ENCODE peak calls at places on chromosomes 7 and 10, in nine cellular contexts. One of them, this sample, is unnamed.

GRCh38 chr10:132408823-132409666 is 12.0 kb downstream of the PWWP2B start:
- DNase-seq in fibroblast of lung: no peak
- DNase-seq in foreskin fibroblast: no peak
- DNase-seq in PC-3: no peak
- DNase-seq in WERI-Rb-1: no peak
- DNase-seq in stomach: peak
- DNase-seq in bronchial epithelial cell: no peak
- DNase-seq in breast epithelium: peak
- DNase-seq in AG10803: no peak
- DNase-seq in this sample: no peak

GRCh38 chr7:94012748-94013147 is 8.6 kb upstream of the BET1 start:
- DNase-seq in fibroblast of lung: no peak
- DNase-seq in foreskin fibroblast: no peak
- DNase-seq in PC-3: peak
- DNase-seq in WERI-Rb-1: no peak
- DNase-seq in stomach: no peak
- DNase-seq in bronchial epithelial cell: no peak
- DNase-seq in breast epithelium: no peak
- DNase-seq in AG10803: no peak
- DNase-seq in this sample: no peak

GRCh38 chr10:132764108-132764507 is 21.8 kb downstream of the NKX6-2 start:
- DNase-seq in fibroblast of lung: no peak
- DNase-seq in foreskin fibroblast: no peak
- DNase-seq in PC-3: peak
- DNase-seq in WERI-Rb-1: no peak
- DNase-seq in stomach: no peak
- DNase-seq in bronchial epithelial cell: peak
- DNase-seq in breast epithelium: no peak
- DNase-seq in AG10803: no peak
- DNase-seq in this sample: no peak

GRCh38 chr10:89279449-89279869 is 22.4 kb upstream of the IFIT2 start:
- DNase-seq in fibroblast of lung: peak
- DNase-seq in foreskin fibroblast: no peak
- DNase-seq in PC-3: peak
- DNase-seq in WERI-Rb-1: no peak
- DNase-seq in stomach: peak
- DNase-seq in bronchial epithelial cell: peak
- DNase-seq in breast epithelium: no peak
- DNase-seq in AG10803: peak
- DNase-seq in this sample: no peak

GRCh38 chr7:159027803-159028455 is 116.7 kb downstream of the VIPR2 start:
- DNase-seq in fibroblast of lung: no peak
- DNase-seq in foreskin fibroblast: no peak
- DNase-seq in PC-3: peak
- DNase-seq in WERI-Rb-1: no peak
- DNase-seq in stomach: peak
- DNase-seq in bronchial epithelial cell: peak
- DNase-seq in breast epithelium: peak
- DNase-seq in AG10803: no peak
- DNase-seq in this sample: no peak

GRCh38 chr7:51950811-51951210 is 634.2 kb upstream of the COBL start:
- DNase-seq in fibroblast of lung: peak
- DNase-seq in foreskin fibroblast: no peak
- DNase-seq in PC-3: no peak
- DNase-seq in WERI-Rb-1: no peak
- DNase-seq in stomach: no peak
- DNase-seq in bronchial epithelial cell: no peak
- DNase-seq in breast epithelium: no peak
- DNase-seq in AG10803: no peak
- DNase-seq in this sample: no peak

GRCh38 chr10:78752708-78753107 is 316.1 kb upstream of the ZMIZ1 start:
- DNase-seq in fibroblast of lung: no peak
- DNase-seq in foreskin fibroblast: no peak
- DNase-seq in PC-3: no peak
- DNase-seq in WERI-Rb-1: no peak
- DNase-seq in stomach: no peak
- DNase-seq in bronchial epithelial cell: no peak
- DNase-seq in breast epithelium: no peak
- DNase-seq in AG10803: no peak
- DNase-seq in this sample: no peak

GRCh38 chr7:91685544-91685943 is 195.0 kb downstream of the MTERF1 start:
- DNase-seq in fibroblast of lung: peak
- DNase-seq in foreskin fibroblast: peak
- DNase-seq in PC-3: no peak
- DNase-seq in WERI-Rb-1: no peak
- DNase-seq in stomach: no peak
- DNase-seq in bronchial epithelial cell: peak
- DNase-seq in breast epithelium: no peak
- DNase-seq in AG10803: peak
- DNase-seq in this sample: no peak

GRCh38 chr7:105594034-105594433 is 12.7 kb upstream of the EFCAB10 start:
- DNase-seq in fibroblast of lung: no peak
- DNase-seq in foreskin fibroblast: no peak
- DNase-seq in PC-3: peak
- DNase-seq in WERI-Rb-1: peak
- DNase-seq in stomach: no peak
- DNase-seq in bronchial epithelial cell: no peak
- DNase-seq in breast epithelium: no peak
- DNase-seq in AG10803: no peak
- DNase-seq in this sample: peak

GRCh38 chr10:113680172-113681111 is 730 bp downstream of the CASP7 start:
- DNase-seq in fibroblast of lung: peak
- DNase-seq in foreskin fibroblast: peak
- DNase-seq in PC-3: peak
- DNase-seq in WERI-Rb-1: peak
- DNase-seq in stomach: peak
- DNase-seq in bronchial epithelial cell: peak
- DNase-seq in breast epithelium: peak
- DNase-seq in AG10803: peak
- DNase-seq in this sample: peak

GRCh38 chr10:81874878-81875679 is at the start of gene NRG3:
- DNase-seq in fibroblast of lung: no peak
- DNase-seq in foreskin fibroblast: no peak
- DNase-seq in PC-3: no peak
- DNase-seq in WERI-Rb-1: peak
- DNase-seq in stomach: no peak
- DNase-seq in bronchial epithelial cell: no peak
- DNase-seq in breast epithelium: no peak
- DNase-seq in AG10803: no peak
- DNase-seq in this sample: no peak

GRCh38 chr10:86711237-86711956 is 43.1 kb downstream of the LDB3 start:
- DNase-seq in fibroblast of lung: peak
- DNase-seq in foreskin fibroblast: peak
- DNase-seq in PC-3: peak
- DNase-seq in WERI-Rb-1: peak
- DNase-seq in stomach: peak
- DNase-seq in bronchial epithelial cell: peak
- DNase-seq in breast epithelium: peak
- DNase-seq in AG10803: peak
- DNase-seq in this sample: peak

GRCh38 chr7:70614237-70614984 is 517.5 kb upstream of the GALNT17 start:
- DNase-seq in fibroblast of lung: peak
- DNase-seq in foreskin fibroblast: no peak
- DNase-seq in PC-3: no peak
- DNase-seq in WERI-Rb-1: peak
- DNase-seq in stomach: peak
- DNase-seq in bronchial epithelial cell: peak
- DNase-seq in breast epithelium: peak
- DNase-seq in AG10803: peak
- DNase-seq in this sample: peak

GRCh38 chr10:103752680-103753248 is 102.6 kb downstream of the SH3PXD2A start:
- DNase-seq in fibroblast of lung: no peak
- DNase-seq in foreskin fibroblast: no peak
- DNase-seq in PC-3: peak
- DNase-seq in WERI-Rb-1: no peak
- DNase-seq in stomach: peak
- DNase-seq in bronchial epithelial cell: no peak
- DNase-seq in breast epithelium: no peak
- DNase-seq in AG10803: no peak
- DNase-seq in this sample: peak

GRCh38 chr7:105637755-105638154 is 56.5 kb upstream of the EFCAB10 start:
- DNase-seq in fibroblast of lung: no peak
- DNase-seq in foreskin fibroblast: no peak
- DNase-seq in PC-3: no peak
- DNase-seq in WERI-Rb-1: no peak
- DNase-seq in stomach: no peak
- DNase-seq in bronchial epithelial cell: peak
- DNase-seq in breast epithelium: no peak
- DNase-seq in AG10803: no peak
- DNase-seq in this sample: no peak

GRCh38 chr7:150799156-150799555 is 1.0 kb downstream of the TMEM176B start:
- DNase-seq in fibroblast of lung: no peak
- DNase-seq in foreskin fibroblast: no peak
- DNase-seq in PC-3: no peak
- DNase-seq in WERI-Rb-1: no peak
- DNase-seq in stomach: no peak
- DNase-seq in bronchial epithelial cell: no peak
- DNase-seq in breast epithelium: no peak
- DNase-seq in AG10803: no peak
- DNase-seq in this sample: no peak

GRCh38 chr7:150801242-150801945 is 825 bp downstream of the TMEM176A start:
- DNase-seq in fibroblast of lung: no peak
- DNase-seq in foreskin fibroblast: no peak
- DNase-seq in PC-3: no peak
- DNase-seq in WERI-Rb-1: no peak
- DNase-seq in stomach: no peak
- DNase-seq in bronchial epithelial cell: no peak
- DNase-seq in breast epithelium: no peak
- DNase-seq in AG10803: no peak
- DNase-seq in this sample: no peak

GRCh38 chr7:150800576-150801241 is at the start of gene TMEM176A:
- DNase-seq in fibroblast of lung: no peak
- DNase-seq in foreskin fibroblast: no peak
- DNase-seq in PC-3: no peak
- DNase-seq in WERI-Rb-1: peak
- DNase-seq in stomach: no peak
- DNase-seq in bronchial epithelial cell: no peak
- DNase-seq in breast epithelium: no peak
- DNase-seq in AG10803: no peak
- DNase-seq in this sample: no peak

GRCh38 chr7:150801946-150802771 is 1.6 kb downstream of the TMEM176A start:
- DNase-seq in fibroblast of lung: no peak
- DNase-seq in foreskin fibroblast: no peak
- DNase-seq in PC-3: no peak
- DNase-seq in WERI-Rb-1: peak
- DNase-seq in stomach: no peak
- DNase-seq in bronchial epithelial cell: no peak
- DNase-seq in breast epithelium: no peak
- DNase-seq in AG10803: no peak
- DNase-seq in this sample: no peak

GRCh38 chr7:150799741-150800575 is at the start of gene TMEM176B:
- DNase-seq in fibroblast of lung: no peak
- DNase-seq in foreskin fibroblast: no peak
- DNase-seq in PC-3: no peak
- DNase-seq in WERI-Rb-1: peak
- DNase-seq in stomach: no peak
- DNase-seq in bronchial epithelial cell: no peak
- DNase-seq in breast epithelium: no peak
- DNase-seq in AG10803: no peak
- DNase-seq in this sample: no peak
- H3K4me3 ChIP-seq in fibroblast of lung: peak
- H3K4me3 ChIP-seq in foreskin fibroblast: no peak
- H3K4me3 ChIP-seq in PC-3: no peak
- H3K4me3 ChIP-seq in WERI-Rb-1: peak
- H3K4me3 ChIP-seq in stomach: peak
- H3K4me3 ChIP-seq in bronchial epithelial cell: no peak
- H3K4me3 ChIP-seq in breast epithelium: peak
- H3K4me3 ChIP-seq in AG10803: no peak
- H3K4me3 ChIP-seq in this sample: no peak

GRCh38 chr7:127409629-127410028 is 17.1 kb upstream of the ZNF800 start:
- DNase-seq in fibroblast of lung: peak
- DNase-seq in foreskin fibroblast: no peak
- DNase-seq in PC-3: no peak
- DNase-seq in WERI-Rb-1: no peak
- DNase-seq in stomach: no peak
- DNase-seq in bronchial epithelial cell: no peak
- DNase-seq in breast epithelium: no peak
- DNase-seq in AG10803: peak
- DNase-seq in this sample: no peak
- TF ChIP-seq CTCF in fibroblast of lung: no peak
- TF ChIP-seq CTCF in foreskin fibroblast: no peak
- TF ChIP-seq CTCF in PC-3: no peak
- TF ChIP-seq CTCF in WERI-Rb-1: peak
- TF ChIP-seq CTCF in stomach: no peak
- TF ChIP-seq CTCF in bronchial epithelial cell: no peak
- TF ChIP-seq CTCF in breast epithelium: no peak
- TF ChIP-seq CTCF in AG10803: peak
- TF ChIP-seq CTCF in this sample: no peak

DNA sequence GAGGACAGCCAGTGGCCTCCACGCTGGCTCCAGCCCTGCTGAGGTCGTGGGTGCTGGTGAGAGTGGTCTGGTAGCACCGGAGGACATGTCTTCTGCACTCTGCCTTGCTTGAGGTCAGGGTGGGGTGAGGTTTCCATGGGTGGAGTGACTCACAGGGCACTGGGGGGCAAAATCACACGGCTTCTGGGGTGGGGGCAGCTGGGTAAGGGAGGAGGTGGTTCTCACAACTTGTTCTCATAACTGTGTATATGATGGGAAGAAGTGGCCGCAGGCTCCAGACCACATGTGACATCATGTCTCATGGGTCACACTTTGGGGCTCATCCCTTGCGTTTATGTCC is 868 bp upstream of the PRF1 start:
- DNase-seq in fibroblast of lung: no peak
- DNase-seq in foreskin fibroblast: no peak
- DNase-seq in PC-3: no peak
- DNase-seq in WERI-Rb-1: no peak
- DNase-seq in stomach: no peak
- DNase-seq in bronchial epithelial cell: no peak
- DNase-seq in breast epithelium: no peak
- DNase-seq in AG10803: no peak
- DNase-seq in this sample: no peak
- H3K4me3 ChIP-seq in fibroblast of lung: no peak
- H3K4me3 ChIP-seq in foreskin fibroblast: no peak
- H3K4me3 ChIP-seq in PC-3: no peak
- H3K4me3 ChIP-seq in WERI-Rb-1: no peak
- H3K4me3 ChIP-seq in stomach: no peak
- H3K4me3 ChIP-seq in bronchial epithelial cell: no peak
- H3K4me3 ChIP-seq in breast epithelium: no peak
- H3K4me3 ChIP-seq in AG10803: no peak
- H3K4me3 ChIP-seq in this sample: no peak

DNA sequence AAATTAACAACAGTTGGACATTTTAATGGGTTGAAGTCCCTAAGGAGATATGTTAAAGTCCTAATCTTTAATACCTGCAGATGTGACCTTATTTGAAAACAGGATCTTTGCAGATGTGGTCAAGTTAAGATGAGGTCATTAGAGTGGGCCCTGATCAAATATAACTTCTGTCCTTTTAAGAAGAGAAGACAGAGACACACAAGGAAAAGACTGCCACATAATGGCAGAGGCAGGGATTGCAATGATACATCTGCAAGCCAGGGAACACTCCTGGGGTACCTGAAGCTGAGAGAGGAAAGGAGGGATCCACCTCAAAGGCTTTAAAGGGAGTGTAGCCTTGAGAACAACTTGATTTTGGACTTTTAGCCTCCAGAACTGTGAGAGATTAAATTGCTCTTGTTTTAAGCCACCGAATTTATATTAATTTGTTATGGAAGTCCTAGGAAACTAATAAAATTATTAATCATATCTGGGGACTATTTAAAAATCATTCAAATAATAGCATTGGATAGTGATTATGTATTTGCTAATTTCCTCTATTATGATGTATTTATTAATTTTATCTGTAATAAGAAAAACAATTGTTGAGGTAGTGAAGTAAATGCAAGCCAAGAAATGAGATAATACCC is 700.0 kb upstream of the PCDH15 start:
- DNase-seq in fibroblast of lung: peak
- DNase-seq in foreskin fibroblast: no peak
- DNase-seq in PC-3: peak
- DNase-seq in WERI-Rb-1: peak
- DNase-seq in stomach: no peak
- DNase-seq in bronchial epithelial cell: peak
- DNase-seq in breast epithelium: no peak
- DNase-seq in AG10803: peak
- DNase-seq in this sample: peak
- TF ChIP-seq CTCF in fibroblast of lung: no peak
- TF ChIP-seq CTCF in foreskin fibroblast: peak
- TF ChIP-seq CTCF in PC-3: peak
- TF ChIP-seq CTCF in WERI-Rb-1: peak
- TF ChIP-seq CTCF in stomach: peak
- TF ChIP-seq CTCF in bronchial epithelial cell: peak
- TF ChIP-seq CTCF in breast epithelium: no peak
- TF ChIP-seq CTCF in AG10803: peak
- TF ChIP-seq CTCF in this sample: peak

This sample was measured in GM12865.